ENCODE peak calls at places on chromosomes 16 and 17, in eight cellular contexts. One of them, this sample, is unnamed.
A peak's percentile ranks its signal among the peaks of the same experiment; 100 is the strongest.

GRCh38 chr17:29557085-29557697 is 9.6 kb downstream of the ABHD15 start:
- DNase-seq in body of pancreas: no peak
- DNase-seq in A549: no peak
- DNase-seq in fibroblast of the aortic adventitia: peak; percentile 83
- DNase-seq in AG04450: no peak
- DNase-seq in right atrium auricular region: no peak
- DNase-seq in mucosa of descending colon: no peak
- DNase-seq in cardiac muscle cell: no peak
- DNase-seq in this sample: no peak

GRCh38 chr16:8962393-8963009 is 1.2 kb downstream of the USP7 start:
- DNase-seq in cardiac muscle cell: peak; percentile 42
- DNase-seq in AG04450: no peak
- DNase-seq in fibroblast of the aortic adventitia: peak; percentile 7
- DNase-seq in body of pancreas: peak; percentile 33
- DNase-seq in mucosa of descending colon: peak; percentile 70
- DNase-seq in A549: no peak
- DNase-seq in right atrium auricular region: no peak
- DNase-seq in this sample: no peak

GRCh38 chr16:8874388-8874787 is 5.6 kb upstream of the CARHSP1 start:
- DNase-seq in fibroblast of the aortic adventitia: peak; percentile 84
- DNase-seq in body of pancreas: no peak
- DNase-seq in A549: no peak
- DNase-seq in cardiac muscle cell: no peak
- DNase-seq in AG04450: no peak
- DNase-seq in right atrium auricular region: no peak
- DNase-seq in mucosa of descending colon: no peak
- DNase-seq in this sample: peak; percentile 34

GRCh38 chr16:57748596-57748995 is 13.0 kb downstream of the KATNB1 start:
- DNase-seq in body of pancreas: no peak
- DNase-seq in cardiac muscle cell: no peak
- DNase-seq in fibroblast of the aortic adventitia: peak; percentile 8
- DNase-seq in right atrium auricular region: no peak
- DNase-seq in AG04450: no peak
- DNase-seq in mucosa of descending colon: peak; percentile 13
- DNase-seq in A549: no peak
- DNase-seq in this sample: no peak

GRCh38 chr16:72105978-72106377 is 12.3 kb downstream of the DHX38 start:
- DNase-seq in cardiac muscle cell: no peak
- DNase-seq in right atrium auricular region: no peak
- DNase-seq in fibroblast of the aortic adventitia: no peak
- DNase-seq in mucosa of descending colon: no peak
- DNase-seq in A549: no peak
- DNase-seq in body of pancreas: no peak
- DNase-seq in AG04450: no peak
- DNase-seq in this sample: no peak

GRCh38 chr16:53768593-53768992 is 64.6 kb downstream of the FTO start:
- DNase-seq in cardiac muscle cell: no peak
- DNase-seq in mucosa of descending colon: no peak
- DNase-seq in right atrium auricular region: no peak
- DNase-seq in A549: peak; percentile 87
- DNase-seq in AG04450: peak; percentile 51
- DNase-seq in fibroblast of the aortic adventitia: peak; percentile 81
- DNase-seq in body of pancreas: no peak
- DNase-seq in this sample: peak; percentile 95

GRCh38 chr16:67164599-67165061 is at the start of gene HSF4:
- DNase-seq in cardiac muscle cell: peak; percentile 38
- DNase-seq in AG04450: no peak
- DNase-seq in fibroblast of the aortic adventitia: no peak
- DNase-seq in right atrium auricular region: no peak
- DNase-seq in A549: no peak
- DNase-seq in body of pancreas: no peak
- DNase-seq in mucosa of descending colon: peak; percentile 84
- DNase-seq in this sample: no peak

GRCh38 chr17:57599271-57600045 is 145.6 kb downstream of the CCDC182 start:
- DNase-seq in AG04450: no peak
- DNase-seq in body of pancreas: no peak
- DNase-seq in fibroblast of the aortic adventitia: no peak
- DNase-seq in A549: no peak
- DNase-seq in right atrium auricular region: no peak
- DNase-seq in cardiac muscle cell: no peak
- DNase-seq in mucosa of descending colon: no peak
- DNase-seq in this sample: no peak

DNA sequence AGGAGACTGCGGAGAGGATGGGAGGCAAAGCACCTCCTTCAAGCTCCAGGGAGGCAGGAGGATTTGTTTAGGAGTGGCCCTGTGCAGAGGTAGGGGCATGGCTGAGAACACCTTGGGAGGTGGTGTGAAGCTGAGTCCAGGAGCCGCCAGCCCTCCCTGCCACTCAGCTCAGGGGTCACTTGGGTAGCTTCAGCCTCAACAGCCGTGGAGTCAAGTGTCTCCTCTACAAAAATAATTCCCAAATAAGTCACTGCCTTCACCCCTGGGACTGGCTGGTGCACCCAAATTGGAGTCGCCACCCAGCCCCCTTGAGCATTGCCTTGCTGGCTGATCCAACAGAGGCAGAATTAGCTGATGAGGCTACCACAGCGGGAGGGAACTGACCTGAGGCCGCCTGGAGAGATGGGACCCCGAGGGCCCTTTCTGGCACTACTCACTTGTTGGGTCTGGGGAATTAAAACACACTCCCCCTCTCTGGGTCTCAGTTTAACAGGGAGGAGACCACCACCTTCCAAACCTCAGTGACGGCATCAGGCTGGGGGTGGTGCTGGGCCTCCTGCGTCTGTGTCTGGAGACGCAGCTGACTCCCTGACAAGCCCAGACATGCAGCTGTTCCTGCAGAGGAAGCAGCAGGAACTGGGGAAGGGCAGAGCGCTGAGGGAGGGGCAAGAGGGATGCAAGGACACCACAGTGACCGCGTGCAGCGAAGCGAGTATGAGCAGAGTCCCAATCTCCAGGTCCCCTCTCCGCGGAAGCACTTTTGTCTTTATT is 87.9 kb upstream of the TOB1 start:
- DNase-seq in cardiac muscle cell: no peak
- DNase-seq in mucosa of descending colon: peak; percentile 69
- DNase-seq in fibroblast of the aortic adventitia: peak; percentile 51
- DNase-seq in body of pancreas: peak; percentile 35
- DNase-seq in AG04450: peak; percentile 50
- DNase-seq in A549: no peak
- DNase-seq in right atrium auricular region: peak; percentile 58
- DNase-seq in this sample: peak; percentile 58
- H3K4me3 ChIP-seq in cardiac muscle cell: no peak overlapping the region
- H3K4me3 ChIP-seq in mucosa of descending colon: no peak overlapping the region
- H3K4me3 ChIP-seq in fibroblast of the aortic adventitia: no peak overlapping the region
- H3K4me3 ChIP-seq in body of pancreas: no peak overlapping the region
- H3K4me3 ChIP-seq in AG04450: no peak overlapping the region
- H3K4me3 ChIP-seq in A549: no peak overlapping the region
- H3K4me3 ChIP-seq in right atrium auricular region: no peak overlapping the region
- H3K4me3 ChIP-seq in this sample: no peak overlapping the region

GRCh38 chr17:75779250-75779986 is 5.2 kb upstream of the UNK start:
- DNase-seq in AG04450: peak; percentile 99
- DNase-seq in A549: peak; percentile 100
- DNase-seq in right atrium auricular region: peak; percentile 99
- DNase-seq in fibroblast of the aortic adventitia: peak; percentile 100
- DNase-seq in body of pancreas: peak; percentile 97
- DNase-seq in mucosa of descending colon: peak; percentile 94
- DNase-seq in cardiac muscle cell: peak; percentile 98
- DNase-seq in this sample: peak; percentile 100

GRCh38 chr17:75777243-75777922 is 7.2 kb upstream of the UNK start:
- DNase-seq in AG04450: no peak
- DNase-seq in A549: no peak
- DNase-seq in cardiac muscle cell: no peak
- DNase-seq in body of pancreas: no peak
- DNase-seq in fibroblast of the aortic adventitia: peak; percentile 53
- DNase-seq in right atrium auricular region: no peak
- DNase-seq in mucosa of descending colon: no peak
- DNase-seq in this sample: peak; percentile 32

GRCh38 chr17:75779987-75780889 is 4.4 kb upstream of the UNK start:
- DNase-seq in AG04450: no peak
- DNase-seq in right atrium auricular region: no peak
- DNase-seq in cardiac muscle cell: no peak
- DNase-seq in mucosa of descending colon: no peak
- DNase-seq in body of pancreas: no peak
- DNase-seq in A549: no peak
- DNase-seq in fibroblast of the aortic adventitia: no peak
- DNase-seq in this sample: no peak

GRCh38 chr17:75776399-75777242 is 8.0 kb upstream of the UNK start:
- DNase-seq in body of pancreas: peak; percentile 45
- DNase-seq in A549: no peak
- DNase-seq in mucosa of descending colon: no peak
- DNase-seq in AG04450: no peak
- DNase-seq in right atrium auricular region: no peak
- DNase-seq in cardiac muscle cell: no peak
- DNase-seq in fibroblast of the aortic adventitia: peak; percentile 40
- DNase-seq in this sample: peak; percentile 25

GRCh38 chr17:75778861-75779249 is 5.8 kb upstream of the UNK start:
- DNase-seq in fibroblast of the aortic adventitia: no peak
- DNase-seq in body of pancreas: peak; percentile 68
- DNase-seq in mucosa of descending colon: peak; percentile 84
- DNase-seq in cardiac muscle cell: peak; percentile 34
- DNase-seq in A549: peak; percentile 74
- DNase-seq in AG04450: no peak
- DNase-seq in right atrium auricular region: no peak
- DNase-seq in this sample: no peak
- TF ChIP-seq CTCF in fibroblast of the aortic adventitia: peak; percentile 58
- TF ChIP-seq CTCF in body of pancreas: peak; percentile 63
- TF ChIP-seq CTCF in mucosa of descending colon: peak; percentile 33
- TF ChIP-seq CTCF in cardiac muscle cell: peak; percentile 54
- TF ChIP-seq CTCF in A549: peak; percentile 60
- TF ChIP-seq CTCF in AG04450: peak; percentile 63
- TF ChIP-seq CTCF in right atrium auricular region: no peak
- TF ChIP-seq CTCF in this sample: peak; percentile 26

GRCh38 chr17:43025290-43025657 is 243 bp downstream of the RND2 start:
- DNase-seq in fibroblast of the aortic adventitia: no peak
- DNase-seq in body of pancreas: no peak
- DNase-seq in cardiac muscle cell: no peak
- DNase-seq in right atrium auricular region: no peak
- DNase-seq in A549: no peak
- DNase-seq in mucosa of descending colon: no peak
- DNase-seq in AG04450: no peak
- DNase-seq in this sample: no peak

GRCh38 chr17:43025766-43026537 is 921 bp downstream of the RND2 start:
- DNase-seq in A549: no peak
- DNase-seq in body of pancreas: no peak
- DNase-seq in right atrium auricular region: no peak
- DNase-seq in fibroblast of the aortic adventitia: no peak
- DNase-seq in AG04450: no peak
- DNase-seq in mucosa of descending colon: no peak
- DNase-seq in cardiac muscle cell: no peak
- DNase-seq in this sample: no peak

GRCh38 chr17:43027091-43028032 is 2.3 kb downstream of the RND2 start:
- DNase-seq in fibroblast of the aortic adventitia: no peak
- DNase-seq in AG04450: no peak
- DNase-seq in A549: no peak
- DNase-seq in mucosa of descending colon: no peak
- DNase-seq in body of pancreas: no peak
- DNase-seq in right atrium auricular region: no peak
- DNase-seq in cardiac muscle cell: no peak
- DNase-seq in this sample: no peak

GRCh38 chr17:43026610-43027009 is 1.6 kb downstream of the RND2 start:
- DNase-seq in cardiac muscle cell: no peak
- DNase-seq in right atrium auricular region: no peak
- DNase-seq in A549: no peak
- DNase-seq in mucosa of descending colon: no peak
- DNase-seq in fibroblast of the aortic adventitia: no peak
- DNase-seq in body of pancreas: no peak
- DNase-seq in AG04450: no peak
- DNase-seq in this sample: no peak

GRCh38 chr17:43024407-43025289 is at the start of gene RND2:
- DNase-seq in mucosa of descending colon: peak; percentile 83
- DNase-seq in AG04450: peak; percentile 84
- DNase-seq in body of pancreas: peak; percentile 85
- DNase-seq in cardiac muscle cell: peak; percentile 95
- DNase-seq in A549: peak; percentile 96
- DNase-seq in right atrium auricular region: peak; percentile 93
- DNase-seq in fibroblast of the aortic adventitia: peak; percentile 95
- DNase-seq in this sample: peak; percentile 97
- H3K4me3 ChIP-seq in mucosa of descending colon: no peak within 1 kb of the TSS
- H3K4me3 ChIP-seq in AG04450: peak within 1 kb of the TSS; percentile 72
- H3K4me3 ChIP-seq in body of pancreas: peak within 1 kb of the TSS; percentile 14
- H3K4me3 ChIP-seq in cardiac muscle cell: peak within 1 kb of the TSS; percentile 49
- H3K4me3 ChIP-seq in A549: peak within 1 kb of the TSS; percentile 53
- H3K4me3 ChIP-seq in right atrium auricular region: peak within 1 kb of the TSS; percentile 43
- H3K4me3 ChIP-seq in fibroblast of the aortic adventitia: peak within 1 kb of the TSS; percentile 69
- H3K4me3 ChIP-seq in this sample: peak within 1 kb of the TSS; percentile 66

GRCh38 chr16:68355447-68356248 is 44.8 kb downstream of the PRMT7 start:
- DNase-seq in body of pancreas: no peak
- DNase-seq in fibroblast of the aortic adventitia: no peak
- DNase-seq in A549: no peak
- DNase-seq in mucosa of descending colon: no peak
- DNase-seq in right atrium auricular region: no peak
- DNase-seq in AG04450: no peak
- DNase-seq in cardiac muscle cell: no peak
- DNase-seq in this sample: no peak
- TF ChIP-seq CTCF in body of pancreas: no peak
- TF ChIP-seq CTCF in fibroblast of the aortic adventitia: no peak
- TF ChIP-seq CTCF in A549: no peak
- TF ChIP-seq CTCF in mucosa of descending colon: no peak
- TF ChIP-seq CTCF in right atrium auricular region: no peak
- TF ChIP-seq CTCF in AG04450: no peak
- TF ChIP-seq CTCF in cardiac muscle cell: no peak
- TF ChIP-seq CTCF in this sample: no peak

GRCh38 chr16:83271123-83271522 is 536.7 kb upstream of the HSBP1 start:
- DNase-seq in mucosa of descending colon: no peak
- DNase-seq in AG04450: no peak
- DNase-seq in fibroblast of the aortic adventitia: peak; percentile 10
- DNase-seq in body of pancreas: no peak
- DNase-seq in cardiac muscle cell: no peak
- DNase-seq in A549: no peak
- DNase-seq in right atrium auricular region: no peak
- DNase-seq in this sample: no peak

GRCh38 chr16:83269541-83269940 is 538.2 kb upstream of the HSBP1 start:
- DNase-seq in fibroblast of the aortic adventitia: no peak
- DNase-seq in cardiac muscle cell: no peak
- DNase-seq in body of pancreas: no peak
- DNase-seq in AG04450: no peak
- DNase-seq in mucosa of descending colon: no peak
- DNase-seq in A549: no peak
- DNase-seq in right atrium auricular region: no peak
- DNase-seq in this sample: no peak

GRCh38 chr16:83270640-83271039 is 537.1 kb upstream of the HSBP1 start:
- DNase-seq in mucosa of descending colon: no peak
- DNase-seq in A549: no peak
- DNase-seq in body of pancreas: no peak
- DNase-seq in fibroblast of the aortic adventitia: no peak
- DNase-seq in AG04450: no peak
- DNase-seq in right atrium auricular region: no peak
- DNase-seq in cardiac muscle cell: no peak
- DNase-seq in this sample: no peak

GRCh38 chr16:83272201-83272600 is 535.6 kb upstream of the HSBP1 start:
- DNase-seq in fibroblast of the aortic adventitia: peak; percentile 9
- DNase-seq in body of pancreas: no peak
- DNase-seq in mucosa of descending colon: no peak
- DNase-seq in right atrium auricular region: no peak
- DNase-seq in AG04450: peak; percentile 3
- DNase-seq in A549: no peak
- DNase-seq in cardiac muscle cell: no peak
- DNase-seq in this sample: no peak

GRCh38 chr16:83268164-83268563 is 539.6 kb upstream of the HSBP1 start:
- DNase-seq in right atrium auricular region: no peak
- DNase-seq in fibroblast of the aortic adventitia: no peak
- DNase-seq in cardiac muscle cell: no peak
- DNase-seq in AG04450: no peak
- DNase-seq in A549: no peak
- DNase-seq in mucosa of descending colon: no peak
- DNase-seq in body of pancreas: no peak
- DNase-seq in this sample: no peak
- H3K4me3 ChIP-seq in right atrium auricular region: no peak overlapping the region
- H3K4me3 ChIP-seq in fibroblast of the aortic adventitia: no peak overlapping the region
- H3K4me3 ChIP-seq in cardiac muscle cell: no peak overlapping the region
- H3K4me3 ChIP-seq in AG04450: no peak overlapping the region
- H3K4me3 ChIP-seq in A549: no peak overlapping the region
- H3K4me3 ChIP-seq in mucosa of descending colon: no peak overlapping the region
- H3K4me3 ChIP-seq in body of pancreas: no peak overlapping the region
- H3K4me3 ChIP-seq in this sample: no peak overlapping the region

GRCh38 chr17:73710095-73710592 is 65.9 kb upstream of the SDK2 start:
- DNase-seq in fibroblast of the aortic adventitia: peak; percentile 31
- DNase-seq in AG04450: peak; percentile 2
- DNase-seq in mucosa of descending colon: peak; percentile 62
- DNase-seq in cardiac muscle cell: peak; percentile 85
- DNase-seq in body of pancreas: peak; percentile 66
- DNase-seq in A549: peak; percentile 70
- DNase-seq in right atrium auricular region: peak; percentile 63
- DNase-seq in this sample: peak; percentile 63
- TF ChIP-seq CTCF in fibroblast of the aortic adventitia: peak; percentile 59
- TF ChIP-seq CTCF in AG04450: peak; percentile 59
- TF ChIP-seq CTCF in mucosa of descending colon: peak; percentile 51
- TF ChIP-seq CTCF in cardiac muscle cell: peak; percentile 79
- TF ChIP-seq CTCF in body of pancreas: peak; percentile 68
- TF ChIP-seq CTCF in A549: peak; percentile 77
- TF ChIP-seq CTCF in right atrium auricular region: peak; percentile 72
- TF ChIP-seq CTCF in this sample: peak; percentile 71

This sample was measured in fibroblast of mammary gland.